ENCODE peak calls at places on chromosomes 1 and 21, in nine cellular contexts. O is lower leg skin, B is prostate gland, T is HCT116, P is HepG2, N is esophagus muscularis mucosa, H is uterus, A is A549, K is body of pancreas. Y is an unnamed sample.

GRCh38 chr1:202890392-202890791 is 1.4 kb upstream of the RABIF start:
- DNase-seq in O (no peak), B (no peak), T (no peak), P (no peak), N (no peak), H (no peak), A (no peak), K (no peak), Y (no peak)

GRCh38 chr1:145846191-145846590 is 761 bp downstream of the NUDT17 start:
- DNase-seq in O (no peak), B (no peak), T (no peak), P (peak), N (no peak), H (no peak), A (peak), K (no peak), Y (no peak)

GRCh38 chr1:7698666-7699065 is 72.4 kb upstream of the VAMP3 start:
- DNase-seq in O (no peak), B (no peak), T (no peak), P (no peak), N (no peak), H (no peak), A (no peak), K (no peak), Y (no peak)

GRCh38 chr1:74824497-74825107 is 91.7 kb downstream of the TYW3 start:
- DNase-seq in O (no peak), B (no peak), T (no peak), P (no peak), N (no peak), H (no peak), A (no peak), K (no peak), Y (no peak)

GRCh38 chr1:39761557-39762260 is 9.4 kb downstream of the OXCT2 start:
- DNase-seq in O (no peak), B (no peak), T (no peak), P (no peak), N (no peak), H (no peak), A (no peak), K (no peak), Y (no peak)

GRCh38 chr1:185861630-185862029 is 127.4 kb downstream of the HMCN1 start:
- DNase-seq in O (no peak), B (no peak), T (no peak), P (no peak), N (no peak), H (no peak), A (no peak), K (no peak), Y (no peak)

GRCh38 chr1:183783342-183783741 is 21.6 kb upstream of the RGL1 start:
- DNase-seq in O (no peak), B (no peak), T (no peak), P (no peak), N (no peak), H (no peak), A (no peak), K (no peak), Y (no peak)

GRCh38 chr1:57262472-57262871 is 161.4 kb downstream of the DAB1 start:
- DNase-seq in O (no peak), B (no peak), T (no peak), P (no peak), N (no peak), H (no peak), A (no peak), K (no peak), Y (no peak)

GRCh38 chr1:98177751-98178150 is 256.9 kb upstream of the DPYD start:
- DNase-seq in O (no peak), B (no peak), T (no peak), P (no peak), N (no peak), H (no peak), A (no peak), K (no peak), Y (no peak)

GRCh38 chr1:230235876-230236275 is 168.8 kb downstream of the GALNT2 start:
- DNase-seq in O (no peak), B (no peak), T (no peak), P (no peak), N (no peak), H (no peak), A (no peak), K (no peak), Y (no peak)

GRCh38 chr1:199691540-199691939 is 336.0 kb upstream of the NR5A2 start:
- DNase-seq in O (no peak), B (no peak), T (peak), P (no peak), N (no peak), H (no peak), A (no peak), K (no peak), Y (no peak)

GRCh38 chr1:7641587-7642417 is 129.3 kb upstream of the VAMP3 start:
- DNase-seq in O (no peak), B (no peak), T (no peak), P (no peak), N (no peak), H (no peak), A (peak), K (no peak), Y (no peak)

GRCh38 chr1:64623750-64624445 is 121.0 kb upstream of the RAVER2 start:
- DNase-seq in O (no peak), B (no peak), T (no peak), P (no peak), N (no peak), H (no peak), A (no peak), K (no peak), Y (no peak)

GRCh38 chr21:17548262-17548661 is 35.4 kb downstream of the CXADR start:
- DNase-seq in O (no peak), B (no peak), T (no peak), P (no peak), N (no peak), H (no peak), A (no peak), K (no peak), Y (no peak)

GRCh38 chr1:231603598-231604275 is 22.9 kb upstream of the DISC1 start:
- DNase-seq in O (no peak), B (peak), T (peak), P (peak), N (no peak), H (peak), A (peak), K (peak), Y (no peak)

GRCh38 chr1:16082283-16083038 is 9.0 kb upstream of the FAM131C start:
- DNase-seq in O (no peak), B (peak), T (no peak), P (peak), N (no peak), H (peak), A (peak), K (peak), Y (no peak)

GRCh38 chr1:173532237-173532636 is 55.1 kb downstream of the PRDX6 start:
- DNase-seq in O (no peak), B (no peak), T (no peak), P (no peak), N (no peak), H (no peak), A (no peak), K (no peak), Y (no peak)

GRCh38 chr1:76666499-76666898 is 200.8 kb upstream of the ST6GALNAC5 start:
- DNase-seq in O (no peak), B (no peak), T (no peak), P (no peak), N (no peak), H (no peak), A (no peak), K (no peak), Y (no peak)

GRCh38 chr1:160621633-160622413 is 25.0 kb downstream of the SLAMF1 start:
- DNase-seq in O (no peak), B (no peak), T (no peak), P (no peak), N (peak), H (no peak), A (no peak), K (no peak), Y (no peak)

GRCh38 chr1:200641175-200641489 is 20.6 kb upstream of the KIF14 start:
- DNase-seq in O (no peak), B (no peak), T (no peak), P (no peak), N (no peak), H (no peak), A (no peak), K (no peak), Y (no peak)

GRCh38 chr1:245444181-245444580 is 289.4 kb downstream of the KIF26B start:
- DNase-seq in O (no peak), B (no peak), T (no peak), P (no peak), N (no peak), H (no peak), A (no peak), K (no peak), Y (no peak)

GRCh38 chr1:174689524-174689923 is 241.8 kb downstream of the GPR52 start:
- DNase-seq in O (no peak), B (no peak), T (no peak), P (peak), N (no peak), H (no peak), A (no peak), K (no peak), Y (no peak)

GRCh38 chr21:16061194-16061593 is 331.4 kb downstream of the USP25 start:
- DNase-seq in O (no peak), B (no peak), T (no peak), P (no peak), N (no peak), H (no peak), A (no peak), K (no peak), Y (no peak)

GRCh38 chr1:35692310-35692709 is 26.4 kb downstream of the C1orf216 start:
- DNase-seq in O (no peak), B (no peak), T (no peak), P (no peak), N (no peak), H (no peak), A (no peak), K (no peak), Y (no peak)

GRCh38 chr1:27544818-27545612 is 55.0 kb upstream of the WASF2 start:
- DNase-seq in O (no peak), B (peak), T (no peak), P (no peak), N (no peak), H (peak), A (no peak), K (peak), Y (peak)

GRCh38 chr1:159439422-159439821 is at the start of gene OR10J1:
- DNase-seq in O (no peak), B (no peak), T (no peak), P (no peak), N (no peak), H (no peak), A (no peak), K (no peak), Y (no peak)

GRCh38 chr1:58941471-58942289 is 157.8 kb upstream of the JUN start:
- DNase-seq in O (no peak), B (no peak), T (no peak), P (peak), N (no peak), H (no peak), A (no peak), K (peak), Y (no peak)

GRCh38 chr1:201274616-201275265 is 8.6 kb upstream of the PKP1 start:
- DNase-seq in O (no peak), B (no peak), T (no peak), P (no peak), N (no peak), H (no peak), A (no peak), K (no peak), Y (no peak)

DNA sequence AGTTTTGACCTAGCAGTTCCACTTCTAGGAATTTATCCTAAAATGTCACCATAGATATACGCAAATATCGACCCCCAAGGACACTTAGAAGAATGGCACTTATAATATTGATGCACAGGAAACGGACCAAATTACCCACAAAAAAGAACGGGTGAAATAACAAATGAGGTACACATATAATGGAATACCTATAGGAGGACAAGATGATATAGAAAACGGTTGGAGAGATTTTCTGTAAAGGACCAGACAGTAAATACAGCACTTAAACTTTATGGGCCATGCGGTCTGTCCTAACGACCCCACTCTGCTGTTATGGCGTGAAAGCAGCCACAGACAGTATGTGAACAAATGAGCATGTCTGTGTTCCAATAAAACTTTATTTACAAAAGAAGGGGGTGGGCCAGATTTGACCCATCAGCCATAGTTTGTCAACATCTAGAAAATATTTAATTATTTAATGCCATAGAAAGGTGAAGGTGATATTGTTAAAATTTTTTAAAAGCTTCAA is 2.4 kb downstream of the TMPRSS3 start:
- DNase-seq in O (no peak), B (no peak), T (no peak), P (no peak), N (no peak), H (no peak), A (no peak), K (no peak), Y (no peak)
- H3K4me3 ChIP-seq in O (no peak), B (no peak), T (no peak), P (no peak), N (no peak), H (no peak), A (no peak), K (no peak), Y (no peak)

GRCh38 chr1:172442843-172443565 is 865 bp downstream of the PIGC start:
- DNase-seq in O (no peak), B (no peak), T (no peak), P (no peak), N (no peak), H (no peak), A (no peak), K (no peak), Y (no peak)

GRCh38 chr1:172442404-172442803 is 1.5 kb downstream of the PIGC start:
- DNase-seq in O (no peak), B (no peak), T (no peak), P (no peak), N (no peak), H (no peak), A (no peak), K (no peak), Y (no peak)

GRCh38 chr1:172447641-172448040 is 3.8 kb upstream of the PIGC start:
- DNase-seq in O (no peak), B (peak), T (no peak), P (no peak), N (peak), H (no peak), A (no peak), K (no peak), Y (no peak)

GRCh38 chr1:172446547-172446946 is 2.7 kb upstream of the PIGC start:
- DNase-seq in O (no peak), B (no peak), T (no peak), P (no peak), N (peak), H (no peak), A (no peak), K (no peak), Y (no peak)

GRCh38 chr1:172443666-172444453 is at the start of gene PIGC:
- DNase-seq in O (peak), B (peak), T (peak), P (peak), N (peak), H (peak), A (peak), K (peak), Y (peak)
- TF ChIP-seq POLR2A in O (no peak), B (no peak), T (no peak), P (peak), N (no peak), H (no peak), A (peak), K (peak), Y (no peak)

GRCh38 chr1:217311766-217312165 is 319.1 kb downstream of the GPATCH2 start:
- DNase-seq in O (no peak), B (no peak), T (no peak), P (no peak), N (no peak), H (no peak), A (no peak), K (no peak), Y (no peak)
- TF ChIP-seq CTCF in O (no peak), B (no peak), T (peak), P (peak), N (no peak), H (no peak), A (no peak), K (peak), Y (no peak)

DNA sequence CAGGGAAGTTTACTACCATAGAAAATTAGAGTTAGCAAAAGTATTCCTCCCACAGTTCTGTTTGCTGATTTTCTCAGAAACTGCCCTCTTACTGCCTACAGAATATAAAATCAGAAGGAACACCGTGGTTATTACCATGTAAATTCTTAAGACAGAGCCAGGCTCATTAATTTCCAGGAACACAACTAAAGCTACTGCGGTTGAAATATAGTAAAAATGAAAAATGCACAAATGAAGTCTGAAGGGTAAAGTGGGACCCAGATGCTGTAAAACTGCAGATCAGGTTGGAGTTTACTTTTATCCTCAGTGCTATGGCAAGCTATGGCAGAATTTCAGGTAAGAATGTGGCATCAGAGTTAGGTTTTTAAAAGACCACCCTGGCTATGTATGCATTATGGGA is 56.5 kb downstream of the MRPL39 start:
- DNase-seq in O (no peak), B (no peak), T (no peak), P (no peak), N (no peak), H (no peak), A (no peak), K (no peak), Y (no peak)
- H3K4me3 ChIP-seq in O (no peak), B (no peak), T (no peak), P (no peak), N (no peak), H (no peak), A (no peak), K (no peak), Y (no peak)

DNA sequence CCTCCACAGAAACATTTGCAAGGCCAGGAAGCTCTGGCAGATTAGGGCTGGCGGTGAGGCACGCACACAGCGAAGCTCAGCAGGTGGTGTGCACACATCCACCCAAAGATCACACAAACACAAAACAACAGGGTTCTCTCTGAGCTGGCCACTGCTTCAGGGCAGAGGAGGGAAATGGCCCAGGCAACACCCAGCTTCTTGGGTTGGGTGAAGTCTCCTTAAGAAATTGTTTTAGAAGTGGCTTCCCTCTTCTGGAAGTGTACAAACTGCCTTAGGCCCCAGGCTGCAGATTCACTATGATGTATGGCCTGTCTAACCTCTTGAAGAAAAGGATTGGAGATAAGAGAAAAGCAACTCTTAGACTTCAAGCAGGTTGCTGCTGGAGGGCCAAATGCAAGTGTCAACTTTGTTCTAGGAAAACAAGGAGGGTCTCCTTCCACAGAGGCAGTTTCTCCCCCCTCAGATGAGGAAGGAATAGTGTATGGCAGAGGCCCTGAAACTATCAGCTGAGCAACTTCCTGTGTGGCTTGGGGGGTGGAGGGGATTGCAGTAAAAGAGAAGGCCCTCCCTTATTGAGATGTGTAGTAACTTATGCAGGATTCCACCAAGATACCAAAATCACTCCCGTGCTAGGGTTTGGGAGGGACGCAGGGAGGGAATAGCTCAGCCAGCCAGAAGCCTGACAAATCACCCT is 2.1 kb downstream of the RCSD1 start:
- DNase-seq in O (no peak), B (no peak), T (no peak), P (no peak), N (no peak), H (no peak), A (no peak), K (no peak), Y (no peak)
- TF ChIP-seq POLR2A in O (no peak), B (no peak), T (no peak), P (no peak), N (no peak), H (no peak), A (no peak), K (no peak), Y (no peak)

GRCh38 chr1:207713529-207713928 is 38.3 kb upstream of the CD46 start:
- DNase-seq in O (no peak), B (no peak), T (no peak), P (no peak), N (no peak), H (no peak), A (no peak), K (no peak), Y (no peak)
- TF ChIP-seq CTCF in O (no peak), B (no peak), T (no peak), P (peak), N (no peak), H (no peak), A (no peak), K (no peak), Y (no peak)

GRCh38 chr21:38810034-38810825 is 4.5 kb downstream of the ETS2 start:
- DNase-seq in O (no peak), B (no peak), T (no peak), P (no peak), N (no peak), H (no peak), A (no peak), K (no peak), Y (no peak)
- H3K4me3 ChIP-seq in O (no peak), B (peak), T (no peak), P (no peak), N (peak), H (no peak), A (peak), K (no peak), Y (no peak)

DNA sequence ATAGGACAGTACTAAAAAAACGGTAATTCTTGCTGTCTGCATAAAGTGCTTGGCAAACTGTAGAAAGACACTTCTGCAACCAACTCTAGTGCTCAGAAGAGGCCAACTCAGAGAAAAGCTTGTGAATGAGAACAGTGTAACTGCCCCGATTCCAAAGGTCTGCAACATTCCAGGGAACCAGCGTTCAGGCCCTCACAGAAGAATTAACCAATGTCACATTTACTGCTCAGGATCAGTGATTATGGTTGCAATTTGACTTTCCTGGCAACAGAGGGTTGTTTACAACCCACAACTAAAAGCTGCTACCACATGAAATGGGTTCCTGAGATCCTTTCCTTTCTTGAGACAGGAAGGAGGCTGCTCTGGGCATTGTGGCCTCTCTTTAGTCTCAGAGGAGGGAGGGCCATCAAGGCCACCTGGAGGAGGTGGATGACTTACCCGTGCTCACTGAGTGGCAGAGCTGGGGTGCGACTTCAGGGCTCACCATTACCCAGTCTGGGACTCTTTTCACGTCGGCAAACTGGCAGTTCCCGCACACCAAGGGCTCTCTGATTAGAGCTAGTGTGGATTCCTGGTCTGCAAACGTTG is 15.3 kb downstream of the SRSF4 start:
- DNase-seq in O (no peak), B (no peak), T (no peak), P (peak), N (no peak), H (no peak), A (no peak), K (no peak), Y (no peak)
- TF ChIP-seq POLR2A in O (no peak), B (no peak), T (no peak), P (peak), N (no peak), H (no peak), A (no peak), K (no peak), Y (no peak)

DNA sequence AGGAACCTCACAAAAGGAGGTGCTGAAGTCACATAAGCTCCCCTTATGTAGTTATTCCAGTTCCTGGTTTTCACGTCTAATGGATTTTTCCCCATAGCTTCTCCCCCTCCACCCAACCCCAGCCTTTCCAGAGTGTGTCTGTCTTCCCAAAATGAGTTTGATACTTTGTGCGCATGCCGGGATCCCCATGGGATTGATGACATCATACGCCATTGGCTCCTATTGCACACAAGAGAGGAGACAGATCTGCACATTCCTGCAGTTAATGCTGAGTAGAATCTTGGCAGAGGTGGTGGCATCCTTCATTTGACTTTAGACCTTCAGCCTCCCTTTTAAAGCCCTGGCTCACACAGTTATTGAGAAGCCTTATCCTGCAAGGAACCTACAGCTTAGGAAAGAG is 71.4 kb downstream of the DDR2 start:
- DNase-seq in O (no peak), B (no peak), T (no peak), P (no peak), N (no peak), H (peak), A (no peak), K (no peak), Y (peak)
- TF ChIP-seq CTCF in O (no peak), B (no peak), T (no peak), P (no peak), N (no peak), H (no peak), A (no peak), K (no peak), Y (no peak)

GRCh38 chr1:53556657-53557227 is 97.5 kb downstream of the DMRTB1 start:
- DNase-seq in O (no peak), B (no peak), T (no peak), P (no peak), N (no peak), H (no peak), A (no peak), K (no peak), Y (peak)
- H3K4me3 ChIP-seq in O (no peak), B (no peak), T (no peak), P (no peak), N (no peak), H (no peak), A (no peak), K (no peak), Y (no peak)